ENCODE peak calls at places on chromosomes 16 and 17, in seven cellular contexts. N is MV-4-11, V is T-helper 17 cell, L is hypothalamus, I is Karpas-422, W is type B pancreatic cell, C is non-pigmented ciliary epithelial cell. X is an unnamed sample.

GRCh38 chr17:64230551-64231408 is 32.3 kb downstream of the TEX2 start:
- DNase-seq in N (no peak), V (no peak), L (no peak), I (no peak), W (no peak), C (peak), X (no peak)

GRCh38 chr17:17401271-17401781 is 75.5 kb upstream of the MED9 start:
- DNase-seq in N (peak), V (no peak), L (peak), I (peak), W (no peak), C (no peak), X (no peak)

GRCh38 chr16:47136101-47136820 is 7.5 kb downstream of the NETO2 start:
- DNase-seq in N (no peak), V (no peak), L (no peak), I (no peak), W (no peak), C (no peak), X (no peak)

GRCh38 chr17:62931101-62931500 is 34.9 kb upstream of the TANC2 start:
- DNase-seq in N (no peak), V (no peak), L (no peak), I (no peak), W (no peak), C (no peak), X (no peak)

GRCh38 chr17:47813077-47813476 is 8.5 kb downstream of the OSBPL7 start:
- DNase-seq in N (no peak), V (no peak), L (no peak), I (no peak), W (no peak), C (no peak), X (no peak)

GRCh38 chr17:70168044-70168978 is 1.0 kb upstream of the KCNJ2 start:
- DNase-seq in N (peak), V (no peak), L (peak), I (peak), W (no peak), C (peak), X (no peak)

GRCh38 chr16:85530370-85530739 is 82.8 kb upstream of the GSE1 start:
- DNase-seq in N (no peak), V (no peak), L (no peak), I (no peak), W (no peak), C (no peak), X (no peak)

GRCh38 chr17:81000631-81001357 is 9.2 kb downstream of the CHMP6 start:
- DNase-seq in N (no peak), V (no peak), L (no peak), I (no peak), W (no peak), C (no peak), X (no peak)

GRCh38 chr17:58007781-58008706 is 998 bp upstream of the SRSF1 start:
- DNase-seq in N (peak), V (no peak), L (no peak), I (no peak), W (no peak), C (no peak), X (no peak)

GRCh38 chr17:58344791-58345157 is 7.2 kb downstream of the SUPT4H1 start:
- DNase-seq in N (no peak), V (peak), L (no peak), I (peak), W (no peak), C (no peak), X (peak)

GRCh38 chr17:74280093-74280513 is 6.1 kb downstream of the DNAI2 start:
- DNase-seq in N (peak), V (peak), L (no peak), I (no peak), W (no peak), C (no peak), X (no peak)

GRCh38 chr17:13865650-13866049 is 203.7 kb upstream of the COX10 start:
- DNase-seq in N (no peak), V (no peak), L (no peak), I (no peak), W (no peak), C (no peak), X (no peak)

GRCh38 chr16:31502981-31503380 is 5.2 kb downstream of the RUSF1 start:
- DNase-seq in N (no peak), V (no peak), L (no peak), I (no peak), W (no peak), C (peak), X (no peak)

GRCh38 chr16:78096386-78096785 is 3.1 kb upstream of the WWOX start:
- DNase-seq in N (no peak), V (no peak), L (no peak), I (no peak), W (no peak), C (no peak), X (no peak)